ENCODE peak calls at places on chromosomes 13 and 19, in four cellular contexts. H is A549, F is endothelial cell of umbilical vein, B is NB4. T is an unnamed sample.

GRCh38 chr19:36489920-36490415 is 607 bp upstream of the ZNF566 start:
- DNase-seq in H (peak; percentile 98), F (no peak), B (peak; percentile 91), T (peak; percentile 86)

GRCh38 chr13:52414963-52415362 is 9.0 kb upstream of the THSD1 start:
- DNase-seq in H (peak; percentile 4), F (peak; percentile 43), B (no peak), T (no peak)

GRCh38 chr19:16615788-16616187 is 12.2 kb downstream of the MED26 start:
- DNase-seq in H (no peak), F (peak; percentile 14), B (peak; percentile 36), T (no peak)

GRCh38 chr19:57934820-57935665 is at the start of gene ZNF418:
- DNase-seq in H (peak; percentile 89), F (peak; percentile 76), B (no peak), T (peak; percentile 71)

GRCh38 chr13:78376033-78376432 is 227.3 kb downstream of the POU4F1 start:
- DNase-seq in H (no peak), F (no peak), B (peak; percentile 26), T (no peak)

GRCh38 chr19:35306473-35307246 is 14.7 kb downstream of the MAG start:
- DNase-seq in H (no peak), F (no peak), B (peak; percentile 35), T (peak; percentile 52)

GRCh38 chr19:10523135-10523636 is 5.9 kb upstream of the S1PR5 start:
- DNase-seq in H (no peak), F (no peak), B (no peak), T (no peak)

GRCh38 chr19:7629347-7630054 is at the start of the genes PET100 and XAB2:
- DNase-seq in H (peak; percentile 98), F (peak; percentile 99), B (peak; percentile 99), T (peak; percentile 92)

GRCh38 chr19:13839938-13840750 is 36.8 kb upstream of the NANOS3 start:
- DNase-seq in H (peak; percentile 66), F (peak; percentile 47), B (peak; percentile 68), T (no peak)

GRCh38 chr19:14536926-14537692 is 7.7 kb downstream of the TECR start:
- DNase-seq in H (peak; percentile 90), F (peak; percentile 77), B (peak; percentile 53), T (peak; percentile 96)

GRCh38 chr13:90305796-90306195 is 1041.7 kb upstream of the MIR17HG start:
- DNase-seq in H (no peak), F (no peak), B (no peak), T (no peak)

GRCh38 chr19:40627486-40628279 is 26.5 kb downstream of the LTBP4 start:
- DNase-seq in H (no peak), F (no peak), B (no peak), T (peak; percentile 56)

GRCh38 chr19:5534787-5535586 is 32.8 kb downstream of the TINCR start:
- DNase-seq in H (peak; percentile 59), F (no peak), B (peak; percentile 28), T (peak; percentile 74)

GRCh38 chr13:113231306-113232207 is 22.1 kb downstream of the CUL4A start:
- DNase-seq in H (no peak), F (no peak), B (no peak), T (no peak)

GRCh38 chr19:18282021-18282787 is 782 bp upstream of the JUND start:
- DNase-seq in H (no peak), F (peak; percentile 85), B (peak; percentile 93), T (no peak)

GRCh38 chr19:9970481-9970880 is 34.2 kb upstream of the OLFM2 start:
- DNase-seq in H (no peak), F (no peak), B (no peak), T (no peak)

GRCh38 chr13:30256713-30257432 is 50.5 kb downstream of the KATNAL1 start:
- DNase-seq in H (peak; percentile 6), F (no peak), B (peak; percentile 30), T (no peak)

GRCh38 chr13:98652721-98653470 is 76.0 kb upstream of the STK24 start:
- DNase-seq in H (no peak), F (no peak), B (no peak), T (no peak)

GRCh38 chr19:5891938-5892771 is 11.4 kb downstream of the NDUFA11 start:
- DNase-seq in H (peak; percentile 46), F (peak; percentile 33), B (peak; percentile 44), T (peak; percentile 53)

GRCh38 chr19:55526216-55527196 is 10.4 kb downstream of the SBK2 start:
- DNase-seq in H (peak; percentile 95), F (peak; percentile 59), B (no peak), T (no peak)

GRCh38 chr13:114225610-114226009 is 9.1 kb upstream of the CDC16 start:
- DNase-seq in H (no peak), F (no peak), B (peak; percentile 26), T (no peak)

GRCh38 chr13:22061371-22061805 is 390.5 kb downstream of the FGF9 start:
- DNase-seq in H (no peak), F (no peak), B (no peak), T (no peak)

DNA sequence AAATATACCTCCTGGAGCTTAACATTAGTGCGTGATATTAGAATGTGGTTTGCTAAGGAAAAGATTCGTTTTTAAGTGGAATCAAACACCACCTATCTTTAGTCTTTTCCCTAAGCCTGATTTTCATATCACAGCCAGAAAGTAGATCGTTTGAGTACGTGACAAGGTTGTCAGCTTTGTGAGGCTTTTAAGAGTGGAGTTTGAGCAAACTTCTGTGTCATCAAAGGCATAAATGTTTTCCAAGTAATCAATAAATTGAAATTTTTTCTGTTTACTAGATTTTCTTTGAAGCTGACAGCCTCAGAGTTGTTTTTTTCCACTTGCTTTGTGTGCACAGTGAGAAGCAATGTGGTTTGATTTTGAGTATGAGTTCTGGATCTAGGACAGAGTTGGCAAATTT is 6.5 kb upstream of the ZNF331 start:
- DNase-seq in H (no peak), F (no peak), B (no peak), T (no peak)
- TF ChIP-seq MAX in H (no peak), F (no peak), B (no peak), T (no peak)

GRCh38 chr19:50416815-50417137 is 2.0 kb upstream of the SPIB start:
- DNase-seq in H (peak; percentile 51), F (no peak), B (no peak), T (no peak)
- TF ChIP-seq MAX in H (no peak), F (no peak), B (no peak), T (no peak)

GRCh38 chr19:42051166-42052115 is 18.6 kb downstream of the GRIK5 start:
- DNase-seq in H (no peak), F (no peak), B (no peak), T (no peak)
- TF ChIP-seq MAX in H (no peak), F (no peak), B (no peak), T (no peak)

GRCh38 chr13:97274782-97275252 is 52.7 kb downstream of the MBNL2 start:
- DNase-seq in H (peak; percentile 44), F (peak; percentile 67), B (no peak), T (no peak)
- TF ChIP-seq MAX in H (no peak), F (no peak), B (no peak), T (no peak)

GRCh38 chr19:411723-412355 is 2.9 kb upstream of the C2CD4C start:
- DNase-seq in H (no peak), F (no peak), B (no peak), T (no peak)
- TF ChIP-seq MAX in H (no peak), F (no peak), B (no peak), T (no peak)

GRCh38 chr13:46180393-46180792 is 1.6 kb downstream of the LCP1 start:
- DNase-seq in H (no peak), F (no peak), B (peak; percentile 56), T (no peak)

GRCh38 chr13:46183018-46183940 is 1.3 kb upstream of the LCP1 start:
- DNase-seq in H (no peak), F (no peak), B (peak; percentile 34), T (no peak)

GRCh38 chr13:46179576-46180368 is 2.2 kb downstream of the LCP1 start:
- DNase-seq in H (no peak), F (no peak), B (peak; percentile 94), T (no peak)

GRCh38 chr13:46182491-46182877 is 507 bp upstream of the LCP1 start:
- DNase-seq in H (no peak), F (no peak), B (no peak), T (no peak)

GRCh38 chr13:46181799-46182490 is at the start of gene LCP1:
- DNase-seq in H (no peak), F (no peak), B (peak; percentile 93), T (no peak)
- TF ChIP-seq MAX in H (no peak), F (no peak), B (peak; percentile 71), T (no peak)

DNA sequence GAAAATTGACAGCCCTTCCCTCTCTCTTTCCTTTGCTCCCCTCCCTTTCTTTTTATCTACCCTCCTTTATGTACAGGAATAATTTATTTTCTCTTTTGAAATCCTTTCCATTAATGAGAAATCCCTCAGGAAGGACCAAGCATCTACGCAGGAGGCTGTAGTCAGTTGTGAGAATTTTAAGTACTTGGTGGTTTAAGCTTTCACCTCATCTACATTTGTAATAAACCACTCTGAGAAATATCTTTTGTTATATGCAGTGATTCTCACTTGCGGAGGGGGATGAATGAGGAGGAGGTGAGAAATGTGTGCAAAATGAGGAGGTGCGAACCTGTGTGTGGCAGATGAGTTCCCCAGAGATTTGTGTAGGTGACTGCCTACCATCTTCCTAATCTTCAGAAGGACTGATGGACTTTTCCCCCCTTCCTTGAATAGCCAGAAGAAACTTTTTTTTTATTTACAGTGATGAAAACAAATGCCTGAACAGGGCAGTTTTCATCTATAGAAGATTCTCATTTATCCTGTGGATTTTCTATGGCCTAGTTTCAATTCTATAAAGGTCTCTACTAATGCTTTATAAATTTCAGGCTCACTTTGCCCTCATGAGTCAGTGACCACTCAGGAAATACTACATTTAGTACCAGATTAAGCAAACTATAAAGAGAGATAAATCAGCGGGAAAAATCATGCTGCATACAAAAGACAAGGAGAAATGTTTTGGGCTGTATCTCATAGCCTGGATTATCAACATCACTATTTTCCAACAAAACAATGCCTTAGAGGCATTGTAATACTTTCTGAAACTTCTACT is 118.3 kb downstream of the LHFPL6 start:
- DNase-seq in H (no peak), F (peak; percentile 38), B (no peak), T (no peak)
- TF ChIP-seq MAX in H (no peak), F (no peak), B (no peak), T (no peak)

GRCh38 chr13:109940637-109941036 is 154.3 kb upstream of the IRS2 start:
- DNase-seq in H (no peak), F (no peak), B (no peak), T (no peak)

GRCh38 chr13:109941221-109941620 is 154.8 kb upstream of the IRS2 start:
- DNase-seq in H (no peak), F (no peak), B (no peak), T (no peak)

GRCh38 chr13:109939105-109939504 is 152.7 kb upstream of the IRS2 start:
- DNase-seq in H (no peak), F (no peak), B (no peak), T (no peak)

GRCh38 chr13:109939838-109940237 is 153.5 kb upstream of the IRS2 start:
- DNase-seq in H (no peak), F (no peak), B (no peak), T (no peak)

DNA sequence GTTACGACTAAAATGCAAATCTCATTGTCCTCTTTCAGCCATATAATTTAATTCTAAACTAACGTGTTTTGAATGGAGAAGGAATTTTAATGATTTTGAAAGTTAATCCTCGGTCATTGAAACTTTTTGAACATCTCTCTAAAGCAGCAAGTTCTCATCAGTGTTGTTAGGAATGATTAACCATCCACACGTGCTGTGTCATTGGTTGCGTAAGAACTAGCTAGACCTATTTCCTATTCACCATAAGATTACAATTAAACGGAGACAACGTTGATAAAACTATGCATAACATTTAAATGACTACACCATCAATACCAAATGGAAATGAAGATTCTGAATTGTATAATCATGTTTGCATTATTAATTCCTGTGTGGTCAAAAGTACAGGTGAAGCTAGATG is 155.6 kb upstream of the IRS2 start:
- DNase-seq in H (no peak), F (no peak), B (peak; percentile 58), T (no peak)
- TF ChIP-seq MAX in H (no peak), F (no peak), B (peak; percentile 58), T (no peak)